ENCODE peak calls at places on chromosomes 16 and 17, in six cellular contexts. R is breast epithelium, F is A549, O is upper lobe of right lung, X is A673, K is tibial artery. C is an unnamed sample.

GRCh38 chr16:13808075-13808474 is 111.9 kb upstream of the ERCC4 start:
- DNase-seq in X (no peak), R (no peak), K (no peak), F (no peak), O (no peak), C (no peak)

GRCh38 chr17:77846531-77847085 is 111.9 kb upstream of the TNRC6C start:
- DNase-seq in R (no peak), K (no peak), O (peak; percentile 61), X (no peak), F (no peak), C (no peak)

GRCh38 chr17:36938566-36939058 is 1.3 kb downstream of the LHX1 start:
- DNase-seq in R (no peak), F (no peak), K (no peak), X (no peak), O (no peak), C (no peak)

GRCh38 chr17:7836596-7837374 is 2.8 kb downstream of the KDM6B start:
- DNase-seq in K (peak; percentile 91), X (peak; percentile 97), R (peak; percentile 76), O (peak; percentile 94), F (peak; percentile 98), C (peak; percentile 91)

GRCh38 chr16:81583893-81584705 is 139.5 kb downstream of the CMIP start:
- DNase-seq in F (peak; percentile 84), O (peak; percentile 78), R (no peak), K (no peak), X (no peak), C (peak; percentile 92)

GRCh38 chr17:82592289-82592683 is 56.0 kb downstream of the WDR45B start:
- DNase-seq in F (no peak), K (no peak), R (no peak), O (peak; percentile 84), X (no peak), C (peak; percentile 49)

GRCh38 chr17:2369551-2370210 is 31.2 kb downstream of the MNT start:
- DNase-seq in X (peak; percentile 48), K (no peak), F (no peak), O (no peak), R (no peak), C (no peak)

GRCh38 chr16:2323701-2324100 is 16.8 kb downstream of the ABCA3 start:
- DNase-seq in K (no peak), R (no peak), O (peak; percentile 62), X (no peak), F (no peak), C (no peak)

GRCh38 chr16:11032922-11033291 is 88.5 kb downstream of the CLEC16A start:
- DNase-seq in F (no peak), X (peak; percentile 12), K (peak; percentile 78), O (no peak), R (peak; percentile 43), C (peak; percentile 77)

GRCh38 chr16:56708418-56708817 is 21.5 kb upstream of the NUP93 start:
- DNase-seq in X (no peak), K (no peak), F (no peak), O (no peak), R (no peak), C (no peak)

GRCh38 chr17:38747385-38748328 is 479 bp downstream of the PCGF2 start:
- DNase-seq in X (peak; percentile 37), K (no peak), O (peak; percentile 82), F (peak; percentile 42), R (no peak), C (peak; percentile 57)
- H3K27ac ChIP-seq in X (peak overlapping the region; percentile 81), K (peak overlapping the region; percentile 91), O (peak overlapping the region; percentile 78), F (peak overlapping the region; percentile 90), R (peak overlapping the region; percentile 93), C (no peak overlapping the region)

DNA sequence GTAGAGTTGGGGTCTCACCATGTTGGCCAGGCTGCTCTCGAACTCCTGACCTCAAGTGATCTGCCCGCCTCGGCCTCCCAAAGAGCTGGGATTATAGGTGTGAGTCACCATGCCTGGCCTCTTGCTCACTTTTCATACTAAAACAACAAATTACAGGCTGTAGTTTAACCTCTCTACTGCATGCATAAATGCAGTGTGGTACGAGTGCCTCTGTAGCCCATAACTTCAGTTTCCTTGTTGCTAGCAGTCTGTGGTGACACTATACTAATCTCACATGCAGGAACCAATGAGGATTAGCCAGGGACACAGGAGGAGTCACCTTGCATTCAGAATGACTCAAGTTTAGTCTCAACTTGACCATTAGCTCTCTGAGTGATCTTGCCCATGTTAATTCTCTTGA is 20.1 kb downstream of the HMOX2 start:
- DNase-seq in O (no peak), X (no peak), K (no peak), R (no peak), F (peak; percentile 36), C (peak; percentile 79)
- H3K9me3 ChIP-seq in O (no peaks in the 10 kb centered on the region), X (no peaks in the 10 kb centered on the region), K (no peaks in the 10 kb centered on the region), R (no peaks in the 10 kb centered on the region), F (no peaks in the 10 kb centered on the region), C (no peaks in the 10 kb centered on the region)

DNA sequence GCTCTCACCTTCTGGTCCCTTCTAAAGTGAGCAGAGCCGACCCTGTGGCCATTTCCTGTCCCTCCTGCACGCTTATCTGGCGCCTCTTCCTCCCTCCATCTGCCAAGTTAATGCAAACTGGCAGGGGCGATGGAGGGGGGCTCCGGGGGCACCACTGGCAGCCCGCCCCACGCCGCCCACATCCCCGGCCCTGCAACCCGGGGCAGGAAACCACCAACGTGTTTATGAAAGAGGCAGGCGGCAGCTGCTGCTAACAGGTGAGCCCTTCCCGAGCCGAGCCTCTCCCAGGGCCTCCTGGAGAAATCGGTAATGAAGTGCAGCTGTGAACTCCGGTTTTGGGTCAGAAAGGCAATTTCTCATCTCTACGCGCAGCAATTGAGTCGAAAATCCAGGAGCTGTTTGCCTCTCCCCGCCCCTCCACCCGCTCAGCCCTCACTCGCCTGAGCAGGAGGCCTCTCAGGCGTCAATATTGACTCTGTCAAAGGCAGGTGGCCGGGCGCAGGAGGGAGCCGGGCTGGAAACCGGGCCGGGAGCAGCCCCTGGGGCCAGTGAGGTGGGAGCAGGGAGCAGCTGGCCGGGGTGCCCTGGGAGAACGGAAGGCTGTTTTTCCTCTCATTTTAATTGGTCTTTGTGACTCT is 164.4 kb upstream of the GSE1 start:
- DNase-seq in O (peak; percentile 78), K (no peak), X (no peak), R (no peak), F (no peak), C (no peak)
- H3K27ac ChIP-seq in O (no peak overlapping the region), K (no peak overlapping the region), X (no peak overlapping the region), R (peak overlapping the region; percentile 76), F (no peak overlapping the region), C (no peak overlapping the region)

GRCh38 chr16:35142147-35142808 is 1682.9 kb downstream of the TP53TG3F start:
- DNase-seq in K (no peak), X (no peak), R (no peak), F (no peak), O (no peak), C (no peak)
- H3K9me3 ChIP-seq in K (peaks cover 17% of the 10 kb centered on the region), X (peaks cover 19% of the 10 kb centered on the region), R (peaks cover 63% of the 10 kb centered on the region), F (peaks cover 5% of the 10 kb centered on the region), O (no peaks in the 10 kb centered on the region), C (no peaks in the 10 kb centered on the region)

DNA sequence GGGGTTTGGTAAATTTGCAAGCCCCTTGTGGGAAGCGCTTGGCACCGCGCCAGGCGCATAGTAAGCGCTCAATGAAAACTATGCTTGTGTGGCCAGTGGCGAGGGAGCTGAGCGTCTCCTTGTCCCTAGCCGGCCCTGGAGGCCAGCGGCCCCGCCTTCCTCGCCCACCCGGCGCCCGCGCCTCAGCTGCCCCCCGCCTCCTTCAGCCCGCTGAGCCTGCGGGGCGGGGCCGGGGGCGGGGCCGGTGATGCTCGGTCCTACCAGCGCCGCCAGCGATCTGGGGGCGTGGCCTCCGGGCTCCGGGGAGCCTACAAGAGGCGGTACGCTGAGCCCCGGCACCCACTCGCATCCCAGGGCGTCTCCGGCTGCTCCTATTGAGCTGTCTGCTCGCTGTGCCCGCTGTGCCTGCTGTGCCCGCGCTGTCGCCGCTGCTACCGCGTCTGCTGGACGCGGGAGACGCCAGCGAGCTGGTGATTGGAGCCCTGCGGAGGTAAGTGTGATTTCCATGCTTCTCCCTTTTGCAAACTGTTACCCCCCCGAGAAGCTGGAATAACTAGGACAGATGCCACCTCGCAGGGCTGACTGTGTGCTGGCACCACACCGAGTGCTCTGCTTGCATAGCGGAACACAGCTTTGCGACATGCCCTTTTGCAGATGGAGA is at the start of gene CRISPLD2:
- DNase-seq in X (peak; percentile 96), R (peak; percentile 88), F (peak; percentile 83), O (peak; percentile 96), K (peak; percentile 92), C (peak; percentile 95)
- H3K27ac ChIP-seq in X (no peak within 1 kb of the TSS), R (peak within 1 kb of the TSS; percentile 88), F (no peak within 1 kb of the TSS), O (peak within 1 kb of the TSS; percentile 70), K (peak within 1 kb of the TSS; percentile 30), C (peak within 1 kb of the TSS; percentile 79)

GRCh38 chr16:50419116-50419515 is 50.3 kb upstream of the BRD7 start:
- DNase-seq in O (no peak), F (no peak), X (no peak), R (no peak), K (no peak), C (no peak)

GRCh38 chr16:50411034-50411433 is 42.2 kb upstream of the BRD7 start:
- DNase-seq in F (no peak), R (no peak), X (no peak), O (no peak), K (no peak), C (no peak)

GRCh38 chr16:50414152-50414551 is 45.4 kb upstream of the BRD7 start:
- DNase-seq in R (no peak), F (no peak), O (no peak), K (no peak), X (no peak), C (no peak)

GRCh38 chr16:50416388-50416787 is 47.6 kb upstream of the BRD7 start:
- DNase-seq in K (no peak), X (no peak), R (no peak), O (no peak), F (no peak), C (peak; percentile 7)
- H3K9me3 ChIP-seq in K (peaks cover 18% of the 10 kb centered on the region), X (peaks cover 35% of the 10 kb centered on the region), R (peaks cover 50% of the 10 kb centered on the region), O (peaks cover 16% of the 10 kb centered on the region), F (peaks cover 38% of the 10 kb centered on the region), C (peaks cover 7% of the 10 kb centered on the region)

DNA sequence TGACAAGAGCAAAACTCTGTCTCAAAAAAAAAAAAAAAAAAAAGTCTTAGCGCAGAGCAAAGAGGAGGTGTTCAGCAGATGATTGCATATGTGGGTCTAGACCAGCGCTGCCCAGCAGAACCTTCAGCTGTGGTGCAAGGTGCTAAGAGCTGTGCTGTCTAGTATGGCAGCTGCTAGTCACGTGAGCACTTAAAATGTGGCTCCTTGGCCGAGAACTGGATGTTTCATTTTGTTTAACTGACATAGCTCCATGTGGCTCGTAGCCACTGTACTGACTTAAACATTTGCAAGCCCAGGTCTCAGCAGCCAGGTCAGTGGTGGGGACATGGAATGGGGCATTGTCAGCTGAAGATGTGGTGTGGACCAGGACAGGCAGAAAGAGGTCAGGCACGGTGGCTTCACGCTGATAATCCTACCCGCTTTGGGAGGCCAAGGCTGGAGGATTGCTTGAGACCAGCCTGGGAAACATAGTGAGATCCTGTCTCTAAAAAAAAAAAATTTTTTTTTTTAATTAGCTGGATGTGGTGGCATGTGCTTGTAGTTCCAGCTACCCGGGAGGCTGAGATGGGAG is 9.2 kb downstream of the C1QTNF1 start:
- DNase-seq in O (peak; percentile 23), R (no peak), K (no peak), X (no peak), F (no peak), C (no peak)
- H3K27ac ChIP-seq in O (no peak overlapping the region), R (no peak overlapping the region), K (peak overlapping the region; percentile 61), X (no peak overlapping the region), F (no peak overlapping the region), C (no peak overlapping the region)

GRCh38 chr17:22278302-22279275 is 586.3 kb downstream of the KCNJ18 start:
- DNase-seq in X (no peak), F (no peak), K (no peak), O (peak; percentile 53), R (no peak), C (no peak)
- H3K9me3 ChIP-seq in X (peaks cover 18% of the 10 kb centered on the region), F (no peaks in the 10 kb centered on the region), K (no peaks in the 10 kb centered on the region), O (no peaks in the 10 kb centered on the region), R (peaks cover 4% of the 10 kb centered on the region), C (no peaks in the 10 kb centered on the region)